ENCODE peak calls at places on chromosomes 2 and 18, in six cellular contexts. S, U, Y, D, T and J are unnamed samples.

GRCh38 chr2:6080837-6081541 is 388.8 kb downstream of the SOX11 start:
- DNase-seq in U (no peak), T (no peak), Y (peak), D (no peak), S (no peak), J (no peak)

GRCh38 chr2:75334076-75334475 is 134.8 kb upstream of the TACR1 start:
- DNase-seq in Y (no peak), U (no peak), D (no peak), T (no peak), S (no peak), J (no peak)

GRCh38 chr18:59871711-59872362 is 28.0 kb upstream of the PMAIP1 start:
- DNase-seq in U (no peak), D (no peak), S (no peak), T (no peak), Y (no peak), J (no peak)

GRCh38 chr2:201233192-201234166 is 26.9 kb upstream of the CASP8 start:
- DNase-seq in U (peak), Y (peak), D (peak), S (peak), T (peak), J (peak)

GRCh38 chr2:139790807-139791206 is 1010.6 kb upstream of the NXPH2 start:
- DNase-seq in Y (peak), D (no peak), U (peak), T (no peak), S (no peak), J (peak)

GRCh38 chr2:144256996-144257707 is 262.8 kb downstream of the ZEB2 start:
- DNase-seq in Y (no peak), U (peak), D (no peak), T (no peak), S (no peak), J (no peak)

GRCh38 chr2:84556190-84556589 is 39.9 kb downstream of the DNAH6 start:
- DNase-seq in D (no peak), T (no peak), Y (no peak), U (no peak), S (no peak), J (no peak)

GRCh38 chr2:1822341-1822740 is 78.0 kb upstream of the PXDN start:
- DNase-seq in Y (no peak), D (no peak), T (no peak), S (no peak), U (no peak), J (no peak)

GRCh38 chr18:77013777-77014525 is 118.6 kb downstream of the MBP start:
- DNase-seq in Y (no peak), D (no peak), T (no peak), S (peak), U (no peak), J (no peak)

GRCh38 chr2:2694751-2695150 is 363.7 kb upstream of the MYT1L start:
- DNase-seq in T (no peak), S (no peak), Y (no peak), D (no peak), U (no peak), J (no peak)

GRCh38 chr2:67797801-67798535 is 264.8 kb downstream of the C1D start:
- DNase-seq in Y (no peak), S (no peak), D (no peak), U (peak), T (no peak), J (no peak)

GRCh38 chr18:79988079-79988924 is at the start of gene TXNL4A:
- DNase-seq in T (peak), U (peak), Y (peak), S (peak), D (peak), J (peak)

GRCh38 chr2:240833724-240834285 is 13.8 kb upstream of the KIF1A start:
- DNase-seq in S (no peak), Y (peak), U (no peak), D (no peak), T (no peak), J (no peak)

GRCh38 chr2:122251153-122251552 is 495.7 kb downstream of the TSN start:
- DNase-seq in T (no peak), U (peak), S (no peak), D (no peak), Y (no peak), J (no peak)

GRCh38 chr2:55137024-55137958 is 87.0 kb upstream of the RTN4 start:
- DNase-seq in T (peak), Y (peak), U (no peak), S (no peak), D (no peak), J (no peak)

GRCh38 chr2:45575881-45576280 is 35.2 kb downstream of the SRBD1 start:
- DNase-seq in S (no peak), T (no peak), Y (no peak), D (no peak), U (no peak), J (no peak)

GRCh38 chr2:182821172-182821571 is 45.3 kb downstream of the FRZB start:
- DNase-seq in Y (no peak), D (no peak), S (no peak), U (peak), T (no peak), J (no peak)

GRCh38 chr2:30569991-30570390 is 122.9 kb downstream of the LCLAT1 start:
- DNase-seq in Y (no peak), U (peak), T (no peak), S (no peak), D (no peak), J (no peak)

GRCh38 chr2:229454934-229455631 is 184.0 kb upstream of the PID1 start:
- DNase-seq in Y (no peak), U (peak), D (no peak), T (no peak), S (no peak), J (no peak)

GRCh38 chr2:71779306-71779855 is 326.0 kb downstream of the DYSF start:
- DNase-seq in Y (no peak), D (no peak), T (no peak), U (peak), S (no peak), J (no peak)

GRCh38 chr2:170848587-170848986 is 31.9 kb downstream of the GAD1 start:
- DNase-seq in S (no peak), U (peak), Y (no peak), D (no peak), T (no peak), J (no peak)

GRCh38 chr2:84963692-84964405 is 7.1 kb upstream of the KCMF1 start:
- DNase-seq in Y (no peak), U (peak), T (no peak), D (no peak), S (no peak), J (no peak)

GRCh38 chr2:55743583-55743982 is 49.9 kb upstream of the PNPT1 start:
- DNase-seq in U (peak), T (no peak), Y (no peak), S (no peak), D (no peak), J (no peak)

GRCh38 chr2:229920011-229920781 is 1.6 kb downstream of the TRIP12 start:
- DNase-seq in T (peak), D (peak), Y (no peak), U (peak), S (no peak), J (peak)

GRCh38 chr2:16908671-16909070 is 243.0 kb upstream of the CYRIA start:
- DNase-seq in T (no peak), Y (no peak), D (no peak), U (peak), S (no peak), J (no peak)

GRCh38 chr2:12965540-12966269 is 249.0 kb downstream of the TRIB2 start:
- DNase-seq in S (no peak), U (peak), D (no peak), T (no peak), Y (no peak), J (no peak)

GRCh38 chr2:65231892-65232477 is 4.4 kb downstream of the ACTR2 start:
- DNase-seq in Y (no peak), U (peak), T (no peak), S (no peak), D (peak), J (no peak)

GRCh38 chr2:161238559-161239415 is 69.4 kb upstream of the PSMD14 start:
- DNase-seq in U (peak), T (peak), D (peak), S (peak), Y (peak), J (peak)

GRCh38 chr2:144390424-144391020 is 129.4 kb downstream of the ZEB2 start:
- DNase-seq in U (no peak), Y (no peak), D (no peak), T (no peak), S (no peak), J (no peak)

GRCh38 chr2:98608962-98609604 is 694 bp downstream of the UNC50 start:
- DNase-seq in Y (peak), T (no peak), S (no peak), D (no peak), U (peak), J (peak)

GRCh38 chr2:30208453-30208852 is 22.9 kb upstream of the LBH start:
- DNase-seq in D (peak), U (peak), T (peak), S (no peak), Y (peak), J (peak)

GRCh38 chr18:32637216-32637615 is 135.6 kb downstream of the KLHL14 start:
- DNase-seq in Y (no peak), S (no peak), U (no peak), D (no peak), T (no peak), J (no peak)

GRCh38 chr2:240789501-240790369 is 30.3 kb downstream of the KIF1A start:
- DNase-seq in S (peak), Y (no peak), T (no peak), U (no peak), D (no peak), J (no peak)

GRCh38 chr2:70598197-70598596 is 44.6 kb upstream of the TGFA start:
- DNase-seq in U (no peak), S (no peak), D (no peak), Y (no peak), T (no peak), J (no peak)

GRCh38 chr18:42782929-42783328 is 332.6 kb downstream of the RIT2 start:
- DNase-seq in T (no peak), D (no peak), S (no peak), U (no peak), Y (no peak), J (no peak)